ENCODE peak calls at places on chromosomes 11 and 22, in six cellular contexts. O is H1, D is HepG2, L is HCT116, F is SK-N-SH, H is K562. P is an unnamed sample.

GRCh38 chr11:107592813-107593212 is 1.9 kb downstream of the ELMOD1 start:
- DNase-seq in L (no peak), H (no peak), D (no peak), O (no peak), F (no peak), P (no peak)

GRCh38 chr22:19393704-19394103 is 37.8 kb downstream of the HIRA start:
- DNase-seq in L (no peak), F (no peak), H (no peak), O (no peak), D (no peak), P (no peak)

GRCh38 chr11:128416976-128417375 is 170.4 kb downstream of the ETS1 start:
- DNase-seq in O (no peak), F (no peak), H (no peak), D (no peak), L (no peak), P (no peak)

GRCh38 chr11:2508793-2509192 is 64.0 kb downstream of the KCNQ1 start:
- DNase-seq in O (no peak), H (no peak), L (no peak), F (peak; percentile 4), D (no peak), P (no peak)

GRCh38 chr11:72231396-72232259 is 7.1 kb downstream of the INPPL1 start:
- DNase-seq in H (no peak), O (no peak), L (no peak), F (no peak), D (no peak), P (no peak)

GRCh38 chr22:22877523-22878210 is 9.9 kb upstream of the IGLL5 start:
- DNase-seq in H (no peak), F (peak; percentile 67), D (peak; percentile 46), L (peak; percentile 54), O (no peak), P (peak; percentile 56)

GRCh38 chr22:26394787-26395186 is 34.3 kb upstream of the ASPHD2 start:
- DNase-seq in O (no peak), F (no peak), H (no peak), D (no peak), L (no peak), P (no peak)

GRCh38 chr11:119461250-119461963 is 38.4 kb upstream of the THY1 start:
- DNase-seq in H (no peak), D (no peak), O (no peak), F (no peak), L (no peak), P (no peak)

GRCh38 chr11:18384157-18384641 is 10.2 kb upstream of the LDHA start:
- DNase-seq in F (peak; percentile 74), O (no peak), D (peak; percentile 80), L (no peak), H (peak; percentile 20), P (peak; percentile 79)

GRCh38 chr11:132220464-132220863 is 850.0 kb downstream of the NTM start:
- DNase-seq in F (no peak), H (no peak), L (no peak), O (no peak), D (no peak), P (no peak)

GRCh38 chr22:37650463-37651136 is 7.9 kb upstream of the PDXP start:
- DNase-seq in F (no peak), L (no peak), O (no peak), D (no peak), H (no peak), P (no peak)

GRCh38 chr11:78654866-78655265 is 80.2 kb upstream of the NARS2 start:
- DNase-seq in F (no peak), O (no peak), D (no peak), L (no peak), H (no peak), P (no peak)

GRCh38 chr11:87368151-87368550 is 330.4 kb downstream of the TMEM135 start:
- DNase-seq in O (no peak), D (no peak), H (no peak), L (no peak), F (no peak), P (no peak)

GRCh38 chr22:45584621-45585436 is 82.1 kb downstream of the FBLN1 start:
- DNase-seq in O (no peak), L (no peak), F (no peak), H (no peak), D (no peak), P (no peak)

GRCh38 chr22:42933783-42934144 is 76.7 kb upstream of the ARFGAP3 start:
- DNase-seq in L (no peak), O (no peak), H (no peak), D (peak; percentile 33), F (no peak), P (no peak)

GRCh38 chr11:8138526-8138925 is 30.3 kb downstream of the RIC3 start:
- DNase-seq in L (no peak), F (no peak), O (no peak), D (no peak), H (no peak), P (no peak)

GRCh38 chr11:70872950-70873735 is 379.2 kb downstream of the SHANK2 start:
- DNase-seq in H (no peak), F (no peak), D (no peak), L (no peak), O (peak; percentile 10), P (no peak)

GRCh38 chr22:44729391-44730012 is 22.9 kb upstream of the ARHGAP8 start:
- DNase-seq in H (no peak), D (no peak), O (no peak), L (no peak), F (peak; percentile 95), P (no peak)

GRCh38 chr11:1826552-1827094 is 8.2 kb upstream of the SYT8 start:
- DNase-seq in L (no peak), H (peak; percentile 63), F (peak; percentile 71), D (peak; percentile 50), O (no peak), P (peak; percentile 92)

GRCh38 chr11:2420502-2421225 is 20.1 kb downstream of the TSSC4 start:
- DNase-seq in O (peak; percentile 65), F (peak; percentile 99), L (peak; percentile 40), D (peak; percentile 56), H (peak; percentile 90), P (peak; percentile 71)

GRCh38 chr11:73308963-73309960 is 1.2 kb downstream of the ARHGEF17 start:
- DNase-seq in L (peak; percentile 55), F (no peak), H (peak; percentile 36), O (no peak), D (peak; percentile 92), P (peak; percentile 99)

GRCh38 chr11:60887531-60887930 is 18.9 kb downstream of the PRPF19 start:
- DNase-seq in H (peak; percentile 73), F (peak; percentile 63), L (peak; percentile 31), D (peak; percentile 66), O (no peak), P (peak; percentile 49)

GRCh38 chr22:37563153-37564081 is 3.1 kb downstream of the CDC42EP1 start:
- DNase-seq in L (peak; percentile 57), F (no peak), O (no peak), D (peak; percentile 97), H (peak; percentile 29), P (peak; percentile 77)

GRCh38 chr11:59669611-59670009 is 773 bp upstream of the PATL1 start:
- DNase-seq in L (no peak), F (no peak), H (peak; percentile 33), D (no peak), O (no peak), P (peak; percentile 57)

GRCh38 chr11:19320764-19321163 is 80.0 kb upstream of the E2F8 start:
- DNase-seq in L (no peak), H (no peak), F (no peak), D (no peak), O (no peak), P (no peak)

GRCh38 chr11:130369141-130369691 is 54.5 kb upstream of the ZBTB44 start:
- DNase-seq in H (no peak), O (no peak), L (no peak), F (no peak), D (no peak), P (no peak)

GRCh38 chr11:128936546-128937275 is 6.0 kb downstream of the TP53AIP1 start:
- DNase-seq in D (peak; percentile 58), H (no peak), F (no peak), O (peak; percentile 39), L (no peak), P (no peak)

GRCh38 chr22:41288245-41288946 is 2.4 kb upstream of the RANGAP1 start:
- DNase-seq in L (peak; percentile 74), F (no peak), D (peak; percentile 92), H (no peak), O (no peak), P (peak; percentile 83)

GRCh38 chr22:24089951-24090350 is 78.8 kb downstream of the CABIN1 start:
- DNase-seq in L (no peak), O (no peak), D (no peak), H (no peak), F (no peak), P (no peak)

GRCh38 chr11:73178681-73179080 is 36.6 kb upstream of the FCHSD2 start:
- DNase-seq in O (no peak), F (no peak), D (no peak), H (no peak), L (no peak), P (no peak)

GRCh38 chr11:38543311-38543710 is 1945.3 kb upstream of the RAG2 start:
- DNase-seq in O (no peak), D (no peak), H (no peak), L (no peak), F (no peak), P (no peak)

DNA sequence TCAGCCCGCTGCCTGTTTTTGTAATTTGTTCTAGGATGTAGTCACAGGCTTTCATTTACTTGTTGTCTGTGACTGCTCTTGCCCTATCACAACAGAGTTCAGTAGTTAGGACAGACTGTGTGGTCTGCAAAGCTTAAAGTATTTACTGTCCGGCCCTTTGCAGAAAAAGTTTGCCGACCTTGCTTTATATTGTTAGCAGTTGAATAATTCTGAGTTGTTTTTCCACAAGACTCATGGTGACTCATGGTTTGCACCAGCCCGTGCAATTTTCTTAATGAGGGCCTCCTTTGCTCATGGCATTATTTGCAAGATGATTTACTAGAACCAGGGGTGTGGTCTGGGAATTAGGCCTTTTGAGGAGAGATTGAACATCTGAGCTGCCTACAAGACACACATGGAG is 110.6 kb downstream of the SCN3B start:
- DNase-seq in F (no peak), O (no peak), L (peak; percentile 7), H (no peak), D (no peak), P (no peak)
- TF ChIP-seq JUND in F (no peak), O (no peak), L (peak; percentile 39), H (no peak), D (no peak), P (no peak)

GRCh38 chr11:102390667-102391449 is 43.8 kb downstream of the BIRC2 start:
- DNase-seq in F (peak; percentile 63), H (peak; percentile 66), D (peak; percentile 70), O (peak; percentile 43), L (peak; percentile 42), P (peak; percentile 56)
- TF ChIP-seq JUND in F (no peak), H (peak; percentile 52), D (no peak), O (no peak), L (no peak), P (no peak)

GRCh38 chr11:16982256-16982671 is 31.9 kb downstream of the PLEKHA7 start:
- DNase-seq in O (no peak), H (no peak), D (peak; percentile 71), L (no peak), F (no peak), P (peak; percentile 58)
- TF ChIP-seq JUND in O (no peak), H (no peak), D (no peak), L (no peak), F (no peak), P (no peak)

DNA sequence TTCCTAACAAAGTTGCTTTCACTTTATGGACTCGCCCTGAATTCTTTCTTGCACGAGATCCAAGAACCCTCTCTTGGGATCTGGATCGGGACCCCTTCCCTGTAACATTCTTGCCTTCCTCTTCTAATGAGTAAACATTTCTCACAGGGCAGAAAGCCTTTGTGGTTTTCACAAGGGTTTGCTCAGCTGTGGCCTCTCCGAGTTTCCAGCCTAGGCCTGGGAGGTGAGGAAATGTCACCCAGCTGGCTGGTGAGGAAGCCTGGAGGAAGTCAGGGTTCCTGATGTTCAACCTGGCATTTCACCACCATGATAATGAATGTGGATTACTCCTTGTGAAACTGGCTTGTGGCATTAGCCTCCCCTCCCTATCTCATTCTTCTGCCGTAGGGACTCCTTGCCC is 224.9 kb downstream of the DSCAML1 start:
- DNase-seq in O (no peak), L (no peak), F (no peak), H (no peak), D (no peak), P (peak; percentile 23)
- TF ChIP-seq JUND in O (no peak), L (no peak), F (no peak), H (no peak), D (no peak), P (no peak)